ENCODE peak calls at places on chromosomes 16 and 17, in nine cellular contexts. J, O, B, E, S, C, A, F and G are unnamed samples.

GRCh38 chr16:9372934-9373890 is 281.8 kb downstream of the HAPSTR1 start:
- DNase-seq in J (no peak), B (no peak), A (no peak), F (no peak), O (no peak), E (no peak), S (no peak), C (no peak), G (no peak)

GRCh38 chr17:11391134-11391533 is 150.1 kb downstream of the SHISA6 start:
- DNase-seq in E (no peak), A (no peak), O (no peak), C (no peak), B (no peak), F (no peak), S (no peak), J (no peak), G (no peak)

GRCh38 chr16:66561381-66562080 is 4.7 kb upstream of the CMTM1 start:
- DNase-seq in E (no peak), S (no peak), F (no peak), J (no peak), O (no peak), A (no peak), C (no peak), B (no peak), G (no peak)

GRCh38 chr17:75386430-75386829 is 19.0 kb downstream of the GRB2 start:
- DNase-seq in F (no peak), O (no peak), J (no peak), A (no peak), B (no peak), C (no peak), E (no peak), S (no peak), G (no peak)

GRCh38 chr16:68901910-68902309 is 58.6 kb downstream of the TANGO6 start:
- DNase-seq in J (no peak), A (no peak), F (no peak), C (no peak), E (no peak), O (no peak), S (peak), B (no peak), G (peak)

GRCh38 chr17:73003487-73003886 is 89.0 kb downstream of the SLC39A11 start:
- DNase-seq in S (no peak), E (no peak), A (no peak), B (no peak), F (no peak), C (no peak), J (no peak), O (no peak), G (no peak)

GRCh38 chr17:49193513-49194296 is 16.7 kb downstream of the GNGT2 start:
- DNase-seq in O (peak), A (peak), S (peak), B (no peak), C (no peak), E (peak), F (peak), J (peak), G (peak)

GRCh38 chr16:66320774-66321173 is 45.7 kb upstream of the CDH5 start:
- DNase-seq in J (no peak), S (no peak), C (no peak), F (no peak), A (no peak), B (no peak), E (no peak), O (no peak), G (no peak)

GRCh38 chr16:703406-703805 is 2.2 kb downstream of the FBXL16 start:
- DNase-seq in E (no peak), C (no peak), A (no peak), B (no peak), O (no peak), S (no peak), J (no peak), F (no peak), G (no peak)

GRCh38 chr17:29357821-29358232 is 32.3 kb upstream of the TAOK1 start:
- DNase-seq in E (no peak), C (no peak), A (no peak), O (no peak), B (no peak), S (peak), J (no peak), F (no peak), G (peak)

GRCh38 chr16:56192644-56192960 is 1.3 kb downstream of the GNAO1 start:
- DNase-seq in B (no peak), C (no peak), J (no peak), O (no peak), F (peak), S (no peak), A (no peak), E (no peak), G (no peak)